ENCODE peak calls at places on chromosomes 7 and 10, in nine cellular contexts. U is Peyer's patch; S is CD8-positive, alpha-beta memory T cell; I is colonic mucosa; B is GM23338; A is neuronal stem cell; M is bronchial epithelial cell; Z is neural progenitor cell; H is small intestine. C is an unnamed sample.
A peak's percentile ranks its signal among the peaks of the same experiment; 100 is the strongest.

GRCh38 chr7:36308031-36308430 is 81.6 kb upstream of the ANLN start:
- DNase-seq in I (no peak), Z (no peak), M (no peak), U (no peak), A (no peak), H (no peak), B (no peak), S (no peak), C (no peak)

GRCh38 chr10:4648968-4649367 is 177.0 kb upstream of the AKR1E2 start:
- DNase-seq in S (no peak), H (no peak), A (no peak), I (no peak), Z (no peak), U (no peak), B (no peak), M (no peak), C (no peak)

GRCh38 chr10:72855790-72856189 is 37.7 kb upstream of the OIT3 start:
- DNase-seq in H (no peak), I (no peak), A (no peak), Z (no peak), M (no peak), U (no peak), B (no peak), S (no peak), C (no peak)

GRCh38 chr10:124740374-124741280 is 3.6 kb downstream of the FAM53B start:
- DNase-seq in B (peak; percentile 46), A (peak; percentile 46), U (peak; percentile 83), Z (peak; percentile 84), I (peak; percentile 71), M (peak; percentile 95), S (no peak), H (peak; percentile 95), C (peak; percentile 58)

GRCh38 chr10:125411724-125412123 is 251.4 kb upstream of the CTBP2 start:
- DNase-seq in A (no peak), Z (no peak), B (no peak), M (peak; percentile 96), I (no peak), H (no peak), U (no peak), S (no peak), C (peak; percentile 20)

GRCh38 chr10:12412671-12413368 is 63.5 kb downstream of the CAMK1D start:
- DNase-seq in M (no peak), S (no peak), A (no peak), Z (no peak), I (no peak), B (no peak), H (no peak), U (no peak), C (no peak)

GRCh38 chr10:15433850-15434537 is 62.9 kb upstream of the FAM171A1 start:
- DNase-seq in M (peak; percentile 33), H (peak; percentile 55), I (peak; percentile 47), S (no peak), U (no peak), Z (peak; percentile 68), A (peak; percentile 53), B (peak; percentile 81), C (no peak)

GRCh38 chr10:128069351-128070051 is 56.7 kb downstream of the MKI67 start:
- DNase-seq in B (peak; percentile 87), S (peak; percentile 68), Z (peak; percentile 90), U (peak; percentile 84), M (peak; percentile 85), A (peak; percentile 74), H (peak; percentile 76), I (peak; percentile 64), C (peak; percentile 54)

GRCh38 chr10:33134011-33134751 is 176.2 kb upstream of the ITGB1 start:
- DNase-seq in Z (no peak), A (no peak), M (peak; percentile 100), U (peak; percentile 90), H (peak; percentile 99), S (peak; percentile 57), B (no peak), I (peak; percentile 78), C (peak; percentile 95)

GRCh38 chr7:30459591-30460245 is 18.9 kb downstream of the NOD1 start:
- DNase-seq in B (no peak), A (no peak), S (no peak), H (peak; percentile 18), U (peak; percentile 75), I (peak; percentile 81), Z (no peak), M (no peak), C (peak; percentile 83)

GRCh38 chr10:16581202-16581601 is 59.5 kb upstream of the C1QL3 start:
- DNase-seq in H (no peak), A (no peak), Z (no peak), I (no peak), U (no peak), B (no peak), S (no peak), M (no peak), C (no peak)

GRCh38 chr10:88256013-88256680 is 327.0 kb downstream of the RNLS start:
- DNase-seq in M (no peak), S (no peak), A (no peak), I (no peak), H (no peak), Z (no peak), U (no peak), B (no peak), C (no peak)

GRCh38 chr7:43138710-43139601 is 26.5 kb downstream of the HECW1 start:
- DNase-seq in S (no peak), A (peak; percentile 18), I (no peak), H (no peak), Z (peak; percentile 60), U (no peak), B (peak; percentile 67), M (no peak), C (no peak)

GRCh38 chr10:3755440-3756359 is 29.3 kb downstream of the KLF6 start:
- DNase-seq in B (no peak), H (no peak), M (no peak), A (no peak), I (no peak), Z (no peak), S (no peak), U (peak; percentile 46), C (no peak)

GRCh38 chr10:123043409-123043925 is 34.7 kb downstream of the ACADSB start:
- DNase-seq in U (peak; percentile 61), Z (peak; percentile 85), S (peak; percentile 6), I (peak; percentile 36), H (peak; percentile 66), A (peak; percentile 64), B (peak; percentile 91), M (peak; percentile 74), C (peak; percentile 23)

GRCh38 chr10:132549416-132549815 is 11.8 kb downstream of the INPP5A start:
- DNase-seq in A (no peak), H (no peak), S (no peak), U (no peak), M (no peak), I (no peak), Z (no peak), B (no peak), C (no peak)

GRCh38 chr10:101222683-101223273 is 6.5 kb downstream of the LBX1 start:
- DNase-seq in I (no peak), A (no peak), M (no peak), Z (peak; percentile 63), S (no peak), U (no peak), H (no peak), B (peak; percentile 49), C (no peak)

GRCh38 chr7:50533849-50534248 is 31.4 kb downstream of the DDC start:
- DNase-seq in M (no peak), U (peak; percentile 73), Z (no peak), B (no peak), S (no peak), H (peak; percentile 96), A (no peak), I (peak; percentile 69), C (no peak)

DNA sequence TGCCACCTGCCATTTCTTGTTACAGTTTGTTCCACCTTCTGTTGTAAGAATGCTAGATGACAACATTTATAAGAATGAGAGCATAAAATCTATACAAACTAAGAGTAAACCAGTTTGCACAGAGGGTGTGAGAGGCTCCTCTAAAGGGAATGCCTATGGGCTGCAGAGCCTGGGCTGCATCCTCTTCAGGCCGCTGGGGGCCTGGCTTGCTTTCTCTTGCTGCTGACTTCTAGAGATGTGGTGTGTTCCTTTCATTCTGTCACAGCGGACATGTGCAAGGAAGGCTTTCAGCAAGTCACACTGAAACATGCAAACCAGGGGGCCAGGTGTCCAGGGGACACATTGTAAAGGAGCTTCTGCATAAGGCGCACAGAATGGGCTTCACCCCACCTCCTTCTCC is 7.1 kb upstream of the ATP6V1F start:
- DNase-seq in H (no peak), U (no peak), S (no peak), I (no peak), A (no peak), Z (no peak), B (no peak), M (no peak), C (no peak)
- H3K36me3 ChIP-seq in H (peaks cover 2% of the 10 kb centered on the region), U (no peaks in the 10 kb centered on the region), S (no peaks in the 10 kb centered on the region), I (no peaks in the 10 kb centered on the region), A (no peaks in the 10 kb centered on the region), Z (no peaks in the 10 kb centered on the region), B (no peaks in the 10 kb centered on the region), M (no peaks in the 10 kb centered on the region), C (peaks cover 2% of the 10 kb centered on the region)

DNA sequence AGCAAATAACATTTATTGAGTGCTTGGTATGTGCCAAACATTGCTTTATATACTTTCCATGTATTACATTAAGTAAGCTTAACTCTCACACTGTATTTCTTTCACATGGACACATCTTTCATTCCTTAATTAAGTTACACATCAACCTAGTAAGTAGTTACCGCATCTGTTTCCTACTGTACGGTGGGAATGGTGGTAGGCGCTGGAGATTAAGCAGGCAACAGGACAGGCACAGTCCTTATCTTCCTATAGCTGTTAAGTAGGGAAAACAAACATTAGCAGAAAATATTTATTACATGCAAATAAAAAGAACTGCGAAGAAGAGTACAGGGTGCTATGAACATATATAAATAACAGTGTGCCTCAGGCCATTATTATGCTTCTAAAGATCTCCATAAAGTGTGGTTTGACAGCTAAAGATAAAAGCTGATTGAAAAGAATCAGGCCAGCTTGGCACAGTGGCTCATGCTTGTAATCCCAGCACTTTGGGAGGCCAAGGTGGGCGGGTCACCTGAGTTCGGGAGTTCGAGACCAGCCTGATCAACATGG is 105.0 kb downstream of the SUGCT start:
- DNase-seq in I (no peak), S (no peak), M (no peak), U (no peak), A (no peak), H (peak; percentile 7), B (no peak), Z (no peak), C (no peak)
- H3K27me3 ChIP-seq in I (no peaks in the 10 kb centered on the region), S (no peaks in the 10 kb centered on the region), M (no peaks in the 10 kb centered on the region), U (no peaks in the 10 kb centered on the region), A (no peaks in the 10 kb centered on the region), H (no peaks in the 10 kb centered on the region), B (no peaks in the 10 kb centered on the region), Z (no peaks in the 10 kb centered on the region), C (no peaks in the 10 kb centered on the region)

DNA sequence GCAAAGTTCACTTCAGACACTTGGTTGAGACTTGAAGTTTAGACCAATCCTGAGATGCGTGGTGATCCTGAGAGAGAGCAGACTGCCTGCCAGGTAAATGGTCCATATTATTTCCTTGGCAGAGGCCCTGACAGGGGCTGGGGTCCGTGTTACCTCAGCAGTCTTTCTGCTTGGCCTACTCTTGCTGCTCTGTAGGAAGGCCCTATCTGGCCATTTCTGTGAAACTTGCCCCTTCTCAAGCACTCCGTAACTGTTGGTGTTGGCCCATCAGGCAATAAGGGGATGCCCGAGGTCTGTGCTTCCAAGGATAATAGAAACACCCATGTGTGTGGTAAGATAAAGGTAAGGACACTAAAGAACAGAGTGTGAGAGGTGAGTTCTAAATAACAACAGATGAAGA is 20.0 kb downstream of the LOXL4 start:
- DNase-seq in Z (no peak), B (no peak), I (no peak), S (no peak), U (no peak), M (no peak), H (no peak), A (no peak), C (no peak)
- H3K36me3 ChIP-seq in Z (no peaks in the 10 kb centered on the region), B (peaks cover 12% of the 10 kb centered on the region), I (peaks cover 5% of the 10 kb centered on the region), S (peaks cover 44% of the 10 kb centered on the region), U (no peaks in the 10 kb centered on the region), M (peaks cover 9% of the 10 kb centered on the region), H (peaks cover 2% of the 10 kb centered on the region), A (peaks cover 55% of the 10 kb centered on the region), C (peaks cover 30% of the 10 kb centered on the region)

GRCh38 chr7:140084142-140084655 is 21.4 kb upstream of the PARP12 start:
- DNase-seq in H (no peak), S (no peak), B (no peak), I (no peak), A (no peak), M (no peak), Z (no peak), U (no peak), C (no peak)
- H3K27me3 ChIP-seq in H (no peaks in the 10 kb centered on the region), S (no peaks in the 10 kb centered on the region), B (no peaks in the 10 kb centered on the region), I (no peaks in the 10 kb centered on the region), A (no peaks in the 10 kb centered on the region), M (no peaks in the 10 kb centered on the region), Z (no peaks in the 10 kb centered on the region), U (no peaks in the 10 kb centered on the region), C (no peaks in the 10 kb centered on the region)

C was measured in MG63.